ENCODE peak calls at places on chromosomes 13 and 19, in nine cellular contexts. One of them, this sample, is unnamed.

GRCh38 chr13:36453518-36453917 is 21.2 kb downstream of the CCNA1 start:
- DNase-seq in cardiac fibroblast: no peak
- DNase-seq in lower leg skin: no peak
- DNase-seq in GM12878: no peak
- DNase-seq in NAMALWA: peak; percentile 27
- DNase-seq in heart left ventricle: no peak
- DNase-seq in activated naive CD8-positive, alpha-beta T cell treated with anti-CD3 and anti-CD28 coated beads for 36 hours: no peak
- DNase-seq in stromal cell of bone marrow: peak; percentile 11
- DNase-seq in brain microvascular endothelial cell: no peak
- DNase-seq in this sample: no peak

GRCh38 chr13:44188257-44188656 is 185.4 kb upstream of the SERP2 start:
- DNase-seq in heart left ventricle: no peak
- DNase-seq in NAMALWA: no peak
- DNase-seq in lower leg skin: no peak
- DNase-seq in GM12878: no peak
- DNase-seq in activated naive CD8-positive, alpha-beta T cell treated with anti-CD3 and anti-CD28 coated beads for 36 hours: no peak
- DNase-seq in stromal cell of bone marrow: no peak
- DNase-seq in cardiac fibroblast: no peak
- DNase-seq in brain microvascular endothelial cell: peak; percentile 59
- DNase-seq in this sample: peak; percentile 26

GRCh38 chr19:51751655-51752054 is at the start of gene FPR1:
- DNase-seq in brain microvascular endothelial cell: peak; percentile 17
- DNase-seq in NAMALWA: no peak
- DNase-seq in heart left ventricle: no peak
- DNase-seq in stromal cell of bone marrow: peak; percentile 62
- DNase-seq in activated naive CD8-positive, alpha-beta T cell treated with anti-CD3 and anti-CD28 coated beads for 36 hours: no peak
- DNase-seq in cardiac fibroblast: peak; percentile 66
- DNase-seq in GM12878: no peak
- DNase-seq in lower leg skin: peak; percentile 32
- DNase-seq in this sample: no peak

GRCh38 chr19:8451885-8452284 is 7.1 kb downstream of the HNRNPM start:
- DNase-seq in brain microvascular endothelial cell: peak; percentile 30
- DNase-seq in activated naive CD8-positive, alpha-beta T cell treated with anti-CD3 and anti-CD28 coated beads for 36 hours: no peak
- DNase-seq in stromal cell of bone marrow: peak; percentile 29
- DNase-seq in lower leg skin: no peak
- DNase-seq in NAMALWA: no peak
- DNase-seq in cardiac fibroblast: no peak
- DNase-seq in GM12878: no peak
- DNase-seq in heart left ventricle: no peak
- DNase-seq in this sample: no peak

GRCh38 chr13:34750078-34750703 is 191.9 kb upstream of the NBEA start:
- DNase-seq in brain microvascular endothelial cell: no peak
- DNase-seq in activated naive CD8-positive, alpha-beta T cell treated with anti-CD3 and anti-CD28 coated beads for 36 hours: peak; percentile 8
- DNase-seq in NAMALWA: no peak
- DNase-seq in GM12878: no peak
- DNase-seq in lower leg skin: no peak
- DNase-seq in heart left ventricle: peak; percentile 40
- DNase-seq in cardiac fibroblast: peak; percentile 62
- DNase-seq in stromal cell of bone marrow: no peak
- DNase-seq in this sample: no peak

GRCh38 chr19:50703915-50704548 is 15.6 kb downstream of the SHANK1 start:
- DNase-seq in cardiac fibroblast: no peak
- DNase-seq in activated naive CD8-positive, alpha-beta T cell treated with anti-CD3 and anti-CD28 coated beads for 36 hours: no peak
- DNase-seq in NAMALWA: no peak
- DNase-seq in brain microvascular endothelial cell: no peak
- DNase-seq in lower leg skin: no peak
- DNase-seq in stromal cell of bone marrow: no peak
- DNase-seq in heart left ventricle: no peak
- DNase-seq in GM12878: no peak
- DNase-seq in this sample: no peak

GRCh38 chr13:37225414-37226047 is 120.1 kb upstream of the CSNK1A1L start:
- DNase-seq in lower leg skin: no peak
- DNase-seq in heart left ventricle: no peak
- DNase-seq in GM12878: no peak
- DNase-seq in stromal cell of bone marrow: peak; percentile 86
- DNase-seq in NAMALWA: no peak
- DNase-seq in brain microvascular endothelial cell: peak; percentile 34
- DNase-seq in cardiac fibroblast: peak; percentile 72
- DNase-seq in activated naive CD8-positive, alpha-beta T cell treated with anti-CD3 and anti-CD28 coated beads for 36 hours: no peak
- DNase-seq in this sample: peak; percentile 40

GRCh38 chr19:34260771-34261173 is 6.4 kb downstream of the GARRE1 start:
- DNase-seq in NAMALWA: no peak
- DNase-seq in brain microvascular endothelial cell: peak; percentile 59
- DNase-seq in GM12878: no peak
- DNase-seq in activated naive CD8-positive, alpha-beta T cell treated with anti-CD3 and anti-CD28 coated beads for 36 hours: no peak
- DNase-seq in lower leg skin: no peak
- DNase-seq in cardiac fibroblast: peak; percentile 59
- DNase-seq in stromal cell of bone marrow: no peak
- DNase-seq in heart left ventricle: no peak
- DNase-seq in this sample: no peak

GRCh38 chr13:110238795-110239194 is 68.2 kb downstream of the COL4A1 start:
- DNase-seq in cardiac fibroblast: peak; percentile 62
- DNase-seq in lower leg skin: no peak
- DNase-seq in brain microvascular endothelial cell: no peak
- DNase-seq in NAMALWA: no peak
- DNase-seq in activated naive CD8-positive, alpha-beta T cell treated with anti-CD3 and anti-CD28 coated beads for 36 hours: no peak
- DNase-seq in heart left ventricle: no peak
- DNase-seq in stromal cell of bone marrow: no peak
- DNase-seq in GM12878: no peak
- DNase-seq in this sample: no peak

GRCh38 chr13:83215627-83216026 is 666.6 kb downstream of the SLITRK1 start:
- DNase-seq in lower leg skin: no peak
- DNase-seq in activated naive CD8-positive, alpha-beta T cell treated with anti-CD3 and anti-CD28 coated beads for 36 hours: no peak
- DNase-seq in cardiac fibroblast: peak; percentile 79
- DNase-seq in heart left ventricle: no peak
- DNase-seq in NAMALWA: no peak
- DNase-seq in brain microvascular endothelial cell: peak; percentile 5
- DNase-seq in GM12878: no peak
- DNase-seq in stromal cell of bone marrow: peak; percentile 32
- DNase-seq in this sample: peak; percentile 45

GRCh38 chr13:99218969-99219368 is 18.3 kb downstream of the UBAC2 start:
- DNase-seq in cardiac fibroblast: no peak
- DNase-seq in activated naive CD8-positive, alpha-beta T cell treated with anti-CD3 and anti-CD28 coated beads for 36 hours: peak; percentile 49
- DNase-seq in lower leg skin: no peak
- DNase-seq in NAMALWA: no peak
- DNase-seq in heart left ventricle: no peak
- DNase-seq in brain microvascular endothelial cell: no peak
- DNase-seq in GM12878: peak; percentile 62
- DNase-seq in stromal cell of bone marrow: no peak
- DNase-seq in this sample: no peak

GRCh38 chr13:27211771-27212364 is 39.5 kb upstream of the RPL21 start:
- DNase-seq in NAMALWA: no peak
- DNase-seq in lower leg skin: no peak
- DNase-seq in brain microvascular endothelial cell: peak; percentile 82
- DNase-seq in heart left ventricle: no peak
- DNase-seq in cardiac fibroblast: peak; percentile 71
- DNase-seq in GM12878: no peak
- DNase-seq in stromal cell of bone marrow: peak; percentile 39
- DNase-seq in activated naive CD8-positive, alpha-beta T cell treated with anti-CD3 and anti-CD28 coated beads for 36 hours: no peak
- DNase-seq in this sample: peak; percentile 42

GRCh38 chr19:31408460-31409124 is 59.4 kb upstream of the TSHZ3 start:
- DNase-seq in NAMALWA: no peak
- DNase-seq in GM12878: no peak
- DNase-seq in cardiac fibroblast: peak; percentile 97
- DNase-seq in stromal cell of bone marrow: peak; percentile 88
- DNase-seq in lower leg skin: no peak
- DNase-seq in activated naive CD8-positive, alpha-beta T cell treated with anti-CD3 and anti-CD28 coated beads for 36 hours: no peak
- DNase-seq in brain microvascular endothelial cell: peak; percentile 96
- DNase-seq in heart left ventricle: peak; percentile 33
- DNase-seq in this sample: peak; percentile 69

This sample was measured in skeletal muscle cell.